ENCODE peak calls at places on chromosomes 1 and 21, in six cellular contexts. O, F, C, Q, S and G are unnamed samples.
A peak's percentile ranks its signal among the peaks of the same experiment; 100 is the strongest.

GRCh38 chr21:37393786-37394185 is 27.2 kb downstream of the DYRK1A start:
- ATAC-seq in O (no peak), F (no peak), C (no peak), Q (no peak), S (no peak), G (no peak)

GRCh38 chr1:67171574-67171955 is 5.3 kb downstream of the IL23R start:
- ATAC-seq in O (no peak), F (no peak), C (peak; percentile 46), Q (no peak), S (peak; percentile 7), G (no peak)

GRCh38 chr1:152166966-152167365 is 7.9 kb upstream of the RPTN start:
- ATAC-seq in O (no peak), F (no peak), C (no peak), Q (no peak), S (no peak), G (no peak)

GRCh38 chr1:68278221-68278620 is 45.9 kb upstream of the WLS start:
- ATAC-seq in O (no peak), F (no peak), C (no peak), Q (no peak), S (no peak), G (no peak)

GRCh38 chr1:78490861-78491310 is at the start of gene PTGFR:
- ATAC-seq in O (no peak), F (peak; percentile 75), C (no peak), Q (peak; percentile 66), S (no peak), G (peak; percentile 73)

GRCh38 chr1:229064320-229064908 is 206.5 kb upstream of the RAB4A start:
- ATAC-seq in O (peak; percentile 91), F (no peak), C (no peak), Q (no peak), S (no peak), G (no peak)

GRCh38 chr1:45557422-45557944 is 6.9 kb downstream of the AKR1A1 start:
- ATAC-seq in O (no peak), F (no peak), C (no peak), Q (no peak), S (peak; percentile 65), G (no peak)

GRCh38 chr21:39705849-39706248 is 39.1 kb upstream of the IGSF5 start:
- ATAC-seq in O (no peak), F (no peak), C (no peak), Q (no peak), S (no peak), G (no peak)

GRCh38 chr1:15347182-15347581 is 62.5 kb upstream of the EFHD2 start:
- ATAC-seq in O (no peak), F (no peak), C (no peak), Q (no peak), S (no peak), G (no peak)

GRCh38 chr1:209537336-209538114 is 46.0 kb upstream of the CAMK1G start:
- ATAC-seq in O (no peak), F (no peak), C (no peak), Q (no peak), S (no peak), G (no peak)

GRCh38 chr1:187876775-187877174 is 1048.0 kb downstream of the PLA2G4A start:
- ATAC-seq in O (no peak), F (no peak), C (no peak), Q (no peak), S (peak; percentile 95), G (no peak)

GRCh38 chr1:5660141-5660935 is 331.9 kb downstream of the NPHP4 start:
- ATAC-seq in O (no peak), F (no peak), C (no peak), Q (no peak), S (no peak), G (peak; percentile 78)

GRCh38 chr1:10045480-10046355 is 13.0 kb downstream of the UBE4B start:
- ATAC-seq in O (no peak), F (peak; percentile 23), C (peak; percentile 88), Q (no peak), S (no peak), G (peak; percentile 84)

GRCh38 chr1:151251656-151252470 is 2.7 kb upstream of the PSMD4 start:
- ATAC-seq in O (peak; percentile 58), F (peak; percentile 68), C (peak; percentile 73), Q (peak; percentile 74), S (peak; percentile 66), G (no peak)

GRCh38 chr1:205672395-205672889 is 7.9 kb downstream of the SLC45A3 start:
- ATAC-seq in O (no peak), F (peak; percentile 12), C (peak; percentile 59), Q (no peak), S (no peak), G (no peak)

GRCh38 chr1:92840600-92840999 is 8.8 kb downstream of the RPL5 start:
- ATAC-seq in O (no peak), F (no peak), C (no peak), Q (no peak), S (peak; percentile 6), G (no peak)

GRCh38 chr1:182608850-182609610 is 4.8 kb upstream of the RGS16 start:
- ATAC-seq in O (no peak), F (no peak), C (no peak), Q (no peak), S (no peak), G (no peak)

GRCh38 chr1:101129975-101130374 is 104.4 kb upstream of the DPH5 start:
- ATAC-seq in O (no peak), F (no peak), C (no peak), Q (no peak), S (no peak), G (no peak)

GRCh38 chr21:36055551-36055950 is 4.8 kb downstream of the SETD4 start:
- ATAC-seq in O (no peak), F (no peak), C (no peak), Q (no peak), S (no peak), G (no peak)

GRCh38 chr1:111581166-111581565 is 38.4 kb upstream of the RAP1A start:
- ATAC-seq in O (no peak), F (no peak), C (no peak), Q (no peak), S (no peak), G (no peak)

GRCh38 chr1:179384027-179384426 is 18.3 kb downstream of the AXDND1 start:
- ATAC-seq in O (peak; percentile 80), F (peak; percentile 46), C (no peak), Q (no peak), S (no peak), G (no peak)

DNA sequence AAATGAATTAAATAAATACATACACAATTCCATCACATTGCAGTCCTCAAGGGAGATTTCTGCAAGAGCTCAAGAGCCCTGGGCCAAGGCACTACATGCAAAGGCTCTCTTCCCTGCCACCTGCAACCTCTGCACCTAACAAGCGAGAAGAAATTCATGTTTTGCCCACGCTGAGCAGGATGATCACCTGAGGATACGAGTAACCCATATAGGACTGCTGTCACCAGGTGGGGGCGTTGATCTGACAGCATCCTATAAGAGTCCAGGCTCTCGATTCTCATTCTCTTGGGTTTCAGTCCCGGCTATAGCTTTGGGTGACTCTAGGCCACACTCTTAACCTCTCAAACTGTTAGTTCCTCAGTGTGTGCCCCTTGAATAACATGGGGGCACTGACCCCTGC is 18.7 kb upstream of the SPOCD1 start:
- ATAC-seq in O (peak; percentile 20), F (no peak), C (peak; percentile 55), Q (no peak), S (peak; percentile 71), G (no peak)
- TF ChIP-seq CTCF in O (peak; percentile 41), F (no peak), C (no peak), Q (no peak), S (peak; percentile 38), G (no peak)

GRCh38 chr1:212512731-212513559 is 80.2 kb downstream of the NENF start:
- ATAC-seq in O (no peak), F (peak; percentile 84), C (peak; percentile 15), Q (no peak), S (peak; percentile 46), G (no peak)

GRCh38 chr1:212515329-212515760 is 82.6 kb downstream of the NENF start:
- ATAC-seq in O (no peak), F (no peak), C (peak; percentile 11), Q (no peak), S (peak; percentile 46), G (no peak)

GRCh38 chr1:212514782-212515181 is 82.1 kb downstream of the NENF start:
- ATAC-seq in O (no peak), F (no peak), C (no peak), Q (no peak), S (peak; percentile 57), G (peak; percentile 51)

GRCh38 chr1:212513586-212513985 is 80.9 kb downstream of the NENF start:
- ATAC-seq in O (no peak), F (peak; percentile 13), C (peak; percentile 23), Q (no peak), S (no peak), G (no peak)

GRCh38 chr1:212514056-212514614 is 81.4 kb downstream of the NENF start:
- ATAC-seq in O (peak; percentile 41), F (peak; percentile 49), C (peak; percentile 87), Q (no peak), S (no peak), G (peak; percentile 14)
- H3K4me3 ChIP-seq in O (no peak overlapping the region), F (no peak overlapping the region), C (no peak overlapping the region), Q (peak overlapping the region; percentile 25), S (no peak overlapping the region), G (peak overlapping the region; percentile 43)

GRCh38 chr1:198848649-198849048 is 209.8 kb downstream of the PTPRC start:
- ATAC-seq in O (no peak), F (no peak), C (no peak), Q (no peak), S (no peak), G (no peak)
- TF ChIP-seq EP300 in O (no peak), F (no peak), C (no peak), Q (no peak), S (no peak), G (no peak)

GRCh38 chr1:18919949-18920348 is 17.6 kb upstream of the ALDH4A1 start:
- ATAC-seq in O (no peak), F (no peak), C (no peak), Q (no peak), S (no peak), G (no peak)

GRCh38 chr1:18920931-18921330 is 18.6 kb upstream of the ALDH4A1 start:
- ATAC-seq in O (no peak), F (no peak), C (no peak), Q (no peak), S (no peak), G (no peak)

GRCh38 chr1:18922319-18922726 is 20.0 kb upstream of the ALDH4A1 start:
- ATAC-seq in O (peak; percentile 67), F (peak; percentile 66), C (peak; percentile 19), Q (peak; percentile 55), S (no peak), G (peak; percentile 95)

GRCh38 chr1:18922848-18923475 is 20.6 kb upstream of the ALDH4A1 start:
- ATAC-seq in O (peak; percentile 9), F (peak; percentile 9), C (no peak), Q (no peak), S (no peak), G (no peak)

DNA sequence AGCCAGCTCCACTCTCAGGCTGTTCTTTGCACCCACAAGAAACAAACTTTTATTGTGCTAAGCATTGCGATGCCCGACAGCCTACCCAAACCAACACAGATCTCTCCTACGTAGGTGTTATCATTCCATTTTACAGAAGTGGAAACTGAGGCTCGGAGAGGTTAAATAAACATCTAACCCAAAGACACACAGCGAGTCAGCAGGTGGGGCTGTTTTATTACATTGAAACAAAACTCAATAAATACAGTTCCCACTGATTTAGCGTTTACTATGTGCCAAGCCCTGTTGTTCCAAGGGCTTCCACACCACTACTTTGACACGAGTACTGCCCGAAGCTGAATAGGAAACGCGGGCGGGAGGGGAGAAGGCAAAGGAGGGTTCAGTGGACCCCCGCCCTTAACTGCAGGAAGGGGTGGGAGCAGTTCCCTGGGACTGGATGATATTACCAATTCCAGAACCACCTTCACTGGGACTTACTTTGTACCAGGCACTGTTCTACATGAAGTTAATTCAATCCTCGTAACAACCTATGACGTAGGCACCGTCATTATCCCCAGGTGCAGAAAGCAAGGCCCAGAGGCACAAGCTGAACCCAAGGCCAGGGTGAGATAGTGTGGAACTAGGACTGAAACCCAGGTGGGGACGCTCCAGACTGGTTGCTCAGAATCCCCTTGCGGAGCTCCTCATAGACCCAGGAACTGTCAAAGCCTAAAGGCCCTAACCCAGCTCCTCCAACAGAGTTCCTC is 19.3 kb upstream of the ALDH4A1 start:
- ATAC-seq in O (no peak), F (no peak), C (peak; percentile 9), Q (no peak), S (no peak), G (peak; percentile 19)
- TF ChIP-seq CTCF in O (peak; percentile 17), F (peak; percentile 20), C (no peak), Q (no peak), S (no peak), G (no peak)